ENCODE peak calls at places on chromosomes 6 and 20, in six cellular contexts. One of them, this sample, is unnamed.

GRCh38 chr20:57708694-57709673 is 831 bp downstream of the PMEPA1 start:
- DNase-seq in GM03348: peak
- DNase-seq in neural crest cell: no peak
- DNase-seq in fibroblast of pulmonary artery: peak
- DNase-seq in A172: no peak
- DNase-seq in neuronal stem cell: no peak
- DNase-seq in this sample: peak

GRCh38 chr20:23195635-23196034 is 109.5 kb upstream of the CD93 start:
- DNase-seq in GM03348: no peak
- DNase-seq in neural crest cell: no peak
- DNase-seq in fibroblast of pulmonary artery: no peak
- DNase-seq in A172: no peak
- DNase-seq in neuronal stem cell: no peak
- DNase-seq in this sample: no peak

GRCh38 chr20:32986331-32986966 is 17.8 kb downstream of the SUN5 start:
- DNase-seq in GM03348: no peak
- DNase-seq in neural crest cell: no peak
- DNase-seq in fibroblast of pulmonary artery: no peak
- DNase-seq in A172: no peak
- DNase-seq in neuronal stem cell: no peak
- DNase-seq in this sample: no peak

GRCh38 chr6:27720607-27721580 is 191.3 kb downstream of the OR2B2 start:
- DNase-seq in GM03348: no peak
- DNase-seq in neural crest cell: no peak
- DNase-seq in fibroblast of pulmonary artery: peak
- DNase-seq in A172: no peak
- DNase-seq in neuronal stem cell: peak
- DNase-seq in this sample: no peak

GRCh38 chr6:150276168-150276958 is 92.4 kb upstream of the IYD start:
- DNase-seq in GM03348: no peak
- DNase-seq in neural crest cell: no peak
- DNase-seq in fibroblast of pulmonary artery: no peak
- DNase-seq in A172: no peak
- DNase-seq in neuronal stem cell: no peak
- DNase-seq in this sample: no peak

GRCh38 chr20:59159822-59160740 is 3.5 kb upstream of the ZNF831 start:
- DNase-seq in GM03348: no peak
- DNase-seq in neural crest cell: no peak
- DNase-seq in fibroblast of pulmonary artery: no peak
- DNase-seq in A172: no peak
- DNase-seq in neuronal stem cell: no peak
- DNase-seq in this sample: no peak

GRCh38 chr6:4912559-4912958 is 91.3 kb downstream of the RPP40 start:
- DNase-seq in GM03348: no peak
- DNase-seq in neural crest cell: no peak
- DNase-seq in fibroblast of pulmonary artery: no peak
- DNase-seq in A172: no peak
- DNase-seq in neuronal stem cell: no peak
- DNase-seq in this sample: no peak

GRCh38 chr6:7954477-7955200 is 44.1 kb upstream of the TXNDC5 start:
- DNase-seq in GM03348: no peak
- DNase-seq in neural crest cell: no peak
- DNase-seq in fibroblast of pulmonary artery: peak
- DNase-seq in A172: peak
- DNase-seq in neuronal stem cell: no peak
- DNase-seq in this sample: no peak

GRCh38 chr6:85866373-85866740 is 223.7 kb upstream of the SYNCRIP start:
- DNase-seq in GM03348: peak
- DNase-seq in neural crest cell: no peak
- DNase-seq in fibroblast of pulmonary artery: no peak
- DNase-seq in A172: no peak
- DNase-seq in neuronal stem cell: no peak
- DNase-seq in this sample: no peak

GRCh38 chr6:83861077-83861476 is 1.6 kb downstream of the CYB5R4 start:
- DNase-seq in GM03348: no peak
- DNase-seq in neural crest cell: no peak
- DNase-seq in fibroblast of pulmonary artery: no peak
- DNase-seq in A172: no peak
- DNase-seq in neuronal stem cell: no peak
- DNase-seq in this sample: no peak

GRCh38 chr20:41177636-41178035 is 40.3 kb downstream of the PLCG1 start:
- DNase-seq in GM03348: peak
- DNase-seq in neural crest cell: no peak
- DNase-seq in fibroblast of pulmonary artery: peak
- DNase-seq in A172: peak
- DNase-seq in neuronal stem cell: no peak
- DNase-seq in this sample: peak

GRCh38 chr20:58184984-58185383 is 43.5 kb downstream of the ANKRD60 start:
- DNase-seq in GM03348: no peak
- DNase-seq in neural crest cell: no peak
- DNase-seq in fibroblast of pulmonary artery: no peak
- DNase-seq in A172: no peak
- DNase-seq in neuronal stem cell: no peak
- DNase-seq in this sample: no peak

GRCh38 chr6:28005124-28005662 is 48.2 kb downstream of the OR2B6 start:
- DNase-seq in GM03348: no peak
- DNase-seq in neural crest cell: no peak
- DNase-seq in fibroblast of pulmonary artery: no peak
- DNase-seq in A172: peak
- DNase-seq in neuronal stem cell: peak
- DNase-seq in this sample: no peak

GRCh38 chr20:24096256-24096655 is 107.7 kb upstream of the GGTLC1 start:
- DNase-seq in GM03348: no peak
- DNase-seq in neural crest cell: no peak
- DNase-seq in fibroblast of pulmonary artery: no peak
- DNase-seq in A172: no peak
- DNase-seq in neuronal stem cell: no peak
- DNase-seq in this sample: no peak

GRCh38 chr6:1590580-1590979 is 19.1 kb upstream of the FOXC1 start:
- DNase-seq in GM03348: no peak
- DNase-seq in neural crest cell: no peak
- DNase-seq in fibroblast of pulmonary artery: no peak
- DNase-seq in A172: no peak
- DNase-seq in neuronal stem cell: no peak
- DNase-seq in this sample: no peak

GRCh38 chr6:131970460-131970859 is 19.3 kb upstream of the CCN2 start:
- DNase-seq in GM03348: no peak
- DNase-seq in neural crest cell: no peak
- DNase-seq in fibroblast of pulmonary artery: no peak
- DNase-seq in A172: no peak
- DNase-seq in neuronal stem cell: no peak
- DNase-seq in this sample: no peak

GRCh38 chr6:25014806-25015560 is 79.2 kb upstream of the RIPOR2 start:
- DNase-seq in GM03348: no peak
- DNase-seq in neural crest cell: no peak
- DNase-seq in fibroblast of pulmonary artery: peak
- DNase-seq in A172: no peak
- DNase-seq in neuronal stem cell: no peak
- DNase-seq in this sample: no peak

GRCh38 chr6:63466242-63466733 is 106.0 kb upstream of the LOC128125822 start:
- DNase-seq in GM03348: no peak
- DNase-seq in neural crest cell: no peak
- DNase-seq in fibroblast of pulmonary artery: no peak
- DNase-seq in A172: no peak
- DNase-seq in neuronal stem cell: no peak
- DNase-seq in this sample: no peak

GRCh38 chr6:163782436-163783003 is 368.0 kb downstream of the QKI start:
- DNase-seq in GM03348: no peak
- DNase-seq in neural crest cell: no peak
- DNase-seq in fibroblast of pulmonary artery: no peak
- DNase-seq in A172: no peak
- DNase-seq in neuronal stem cell: no peak
- DNase-seq in this sample: no peak

GRCh38 chr6:90107721-90108364 is 188.8 kb downstream of the BACH2 start:
- DNase-seq in GM03348: no peak
- DNase-seq in neural crest cell: no peak
- DNase-seq in fibroblast of pulmonary artery: no peak
- DNase-seq in A172: no peak
- DNase-seq in neuronal stem cell: no peak
- DNase-seq in this sample: no peak

GRCh38 chr6:36735110-36735971 is 37.7 kb downstream of the RAB44 start:
- DNase-seq in GM03348: peak
- DNase-seq in neural crest cell: no peak
- DNase-seq in fibroblast of pulmonary artery: peak
- DNase-seq in A172: no peak
- DNase-seq in neuronal stem cell: no peak
- DNase-seq in this sample: peak

GRCh38 chr6:89180112-89180511 is 34.3 kb downstream of the PM20D2 start:
- DNase-seq in GM03348: no peak
- DNase-seq in neural crest cell: no peak
- DNase-seq in fibroblast of pulmonary artery: no peak
- DNase-seq in A172: no peak
- DNase-seq in neuronal stem cell: no peak
- DNase-seq in this sample: no peak

GRCh38 chr6:144931172-144932035 is 646.3 kb downstream of the UTRN start:
- DNase-seq in GM03348: peak
- DNase-seq in neural crest cell: peak
- DNase-seq in fibroblast of pulmonary artery: peak
- DNase-seq in A172: peak
- DNase-seq in neuronal stem cell: no peak
- DNase-seq in this sample: no peak

GRCh38 chr6:583639-584038 is 73.3 kb downstream of the HUS1B start:
- DNase-seq in GM03348: no peak
- DNase-seq in neural crest cell: no peak
- DNase-seq in fibroblast of pulmonary artery: no peak
- DNase-seq in A172: no peak
- DNase-seq in neuronal stem cell: no peak
- DNase-seq in this sample: no peak

GRCh38 chr20:63519765-63520593 is 586 bp upstream of the PPDPF start:
- DNase-seq in GM03348: peak
- DNase-seq in neural crest cell: peak
- DNase-seq in fibroblast of pulmonary artery: peak
- DNase-seq in A172: peak
- DNase-seq in neuronal stem cell: peak
- DNase-seq in this sample: peak

GRCh38 chr6:1313755-1314503 is 2.0 kb downstream of the FOXQ1 start:
- DNase-seq in GM03348: peak
- DNase-seq in neural crest cell: no peak
- DNase-seq in fibroblast of pulmonary artery: no peak
- DNase-seq in A172: no peak
- DNase-seq in neuronal stem cell: no peak
- DNase-seq in this sample: no peak

GRCh38 chr20:39264506-39265172 is 302.5 kb downstream of the DHX35 start:
- DNase-seq in GM03348: peak
- DNase-seq in neural crest cell: peak
- DNase-seq in fibroblast of pulmonary artery: peak
- DNase-seq in A172: peak
- DNase-seq in neuronal stem cell: peak
- DNase-seq in this sample: peak

GRCh38 chr20:47275548-47275947 is 81.0 kb downstream of the ZMYND8 start:
- DNase-seq in GM03348: no peak
- DNase-seq in neural crest cell: no peak
- DNase-seq in fibroblast of pulmonary artery: no peak
- DNase-seq in A172: no peak
- DNase-seq in neuronal stem cell: no peak
- DNase-seq in this sample: no peak

GRCh38 chr6:22001336-22002027 is 295.4 kb downstream of the PRL start:
- DNase-seq in GM03348: no peak
- DNase-seq in neural crest cell: no peak
- DNase-seq in fibroblast of pulmonary artery: no peak
- DNase-seq in A172: no peak
- DNase-seq in neuronal stem cell: no peak
- DNase-seq in this sample: no peak

GRCh38 chr20:25000268-25000801 is 7.8 kb upstream of the APMAP start:
- DNase-seq in GM03348: peak
- DNase-seq in neural crest cell: no peak
- DNase-seq in fibroblast of pulmonary artery: peak
- DNase-seq in A172: peak
- DNase-seq in neuronal stem cell: no peak
- DNase-seq in this sample: peak

GRCh38 chr6:168116975-168117899 is 38.2 kb upstream of the FRMD1 start:
- DNase-seq in GM03348: no peak
- DNase-seq in neural crest cell: no peak
- DNase-seq in fibroblast of pulmonary artery: no peak
- DNase-seq in A172: no peak
- DNase-seq in neuronal stem cell: no peak
- DNase-seq in this sample: no peak

GRCh38 chr6:20572940-20573339 is 38.7 kb downstream of the CDKAL1 start:
- DNase-seq in GM03348: peak
- DNase-seq in neural crest cell: no peak
- DNase-seq in fibroblast of pulmonary artery: peak
- DNase-seq in A172: peak
- DNase-seq in neuronal stem cell: no peak
- DNase-seq in this sample: no peak

GRCh38 chr20:39057143-39057542 is 95.0 kb downstream of the DHX35 start:
- DNase-seq in GM03348: no peak
- DNase-seq in neural crest cell: no peak
- DNase-seq in fibroblast of pulmonary artery: no peak
- DNase-seq in A172: no peak
- DNase-seq in neuronal stem cell: no peak
- DNase-seq in this sample: no peak

GRCh38 chr20:9040874-9041524 is 27.9 kb upstream of the PLCB4 start:
- DNase-seq in GM03348: peak
- DNase-seq in neural crest cell: no peak
- DNase-seq in fibroblast of pulmonary artery: no peak
- DNase-seq in A172: no peak
- DNase-seq in neuronal stem cell: no peak
- DNase-seq in this sample: no peak

GRCh38 chr6:14799928-14800327 is 445.9 kb upstream of the JARID2 start:
- DNase-seq in GM03348: peak
- DNase-seq in neural crest cell: no peak
- DNase-seq in fibroblast of pulmonary artery: peak
- DNase-seq in A172: peak
- DNase-seq in neuronal stem cell: peak
- DNase-seq in this sample: peak

GRCh38 chr20:2658414-2659354 is 5.3 kb downstream of the IDH3B start:
- DNase-seq in GM03348: no peak
- DNase-seq in neural crest cell: no peak
- DNase-seq in fibroblast of pulmonary artery: no peak
- DNase-seq in A172: no peak
- DNase-seq in neuronal stem cell: no peak
- DNase-seq in this sample: no peak

GRCh38 chr6:106692823-106693216 is 63.4 kb downstream of the QRSL1 start:
- DNase-seq in GM03348: no peak
- DNase-seq in neural crest cell: no peak
- DNase-seq in fibroblast of pulmonary artery: no peak
- DNase-seq in A172: peak
- DNase-seq in neuronal stem cell: no peak
- DNase-seq in this sample: no peak

This sample was measured in heart right ventricle.